ENCODE peak calls at places on chromosomes 1 and 21, in six cellular contexts. G is mesothelial cell of epicardium; L is Calu3; Y is activated CD8-positive, alpha-beta T cell treated with anti-CD3 and anti-CD28 coated beads for 36 hours; R is testis; H is heart right ventricle. M is an unnamed sample.

GRCh38 chr1:209412566-209412965 is 170.9 kb upstream of the CAMK1G start:
- DNase-seq in H (no peak), Y (no peak), L (no peak), R (no peak), G (no peak), M (no peak)

GRCh38 chr1:109477821-109478220 is 5.9 kb upstream of the ATXN7L2 start:
- DNase-seq in R (peak), Y (no peak), G (no peak), L (no peak), H (no peak), M (no peak)

GRCh38 chr1:184632415-184633175 is 122.1 kb downstream of the EDEM3 start:
- DNase-seq in R (no peak), Y (no peak), H (no peak), G (no peak), L (no peak), M (no peak)

GRCh38 chr1:196180847-196181593 is 427.2 kb downstream of the KCNT2 start:
- DNase-seq in L (peak), R (no peak), Y (no peak), H (no peak), G (no peak), M (no peak)

GRCh38 chr1:220579317-220579716 is 51.4 kb downstream of the MARK1 start:
- DNase-seq in R (no peak), G (no peak), Y (no peak), L (no peak), H (no peak), M (no peak)

GRCh38 chr21:34612557-34612956 is 2.4 kb downstream of the RCAN1 start:
- DNase-seq in Y (no peak), G (no peak), H (no peak), L (no peak), R (no peak), M (no peak)

GRCh38 chr1:177958092-177958491 is 11.8 kb downstream of the SEC16B start:
- DNase-seq in G (no peak), L (no peak), R (no peak), H (no peak), Y (no peak), M (no peak)

GRCh38 chr1:12407050-12407961 is 177.5 kb downstream of the VPS13D start:
- DNase-seq in L (peak), R (peak), H (peak), Y (peak), G (no peak), M (no peak)

GRCh38 chr1:169368406-169368769 is 393 bp downstream of the BLZF1 start:
- DNase-seq in H (no peak), R (no peak), L (no peak), G (no peak), Y (peak), M (no peak)

GRCh38 chr1:2956571-2956970 is 64.7 kb upstream of the ACTRT2 start:
- DNase-seq in Y (no peak), H (no peak), L (no peak), R (no peak), G (no peak), M (no peak)

GRCh38 chr1:173473599-173474011 is 3.5 kb upstream of the PRDX6 start:
- DNase-seq in Y (no peak), G (no peak), R (no peak), H (no peak), L (no peak), M (no peak)

GRCh38 chr1:16145030-16145987 is 10.6 kb downstream of the EPHA2 start:
- DNase-seq in Y (no peak), R (peak), L (peak), H (peak), G (no peak), M (peak)

GRCh38 chr1:204232530-204232929 is 18.7 kb upstream of the GOLT1A start:
- DNase-seq in Y (no peak), H (no peak), R (no peak), L (no peak), G (no peak), M (no peak)

GRCh38 chr1:37347104-37347503 is 127.3 kb upstream of the ZC3H12A start:
- DNase-seq in G (no peak), Y (no peak), L (no peak), H (no peak), R (no peak), M (no peak)
- TF ChIP-seq CTCF in G (no peak), Y (no peak), L (no peak), H (no peak), R (no peak), M (no peak)

GRCh38 chr1:74755475-74755874 is 22.5 kb downstream of the TYW3 start:
- DNase-seq in L (no peak), Y (no peak), G (no peak), H (no peak), R (no peak), M (no peak)
- TF ChIP-seq CTCF in L (no peak), Y (no peak), G (no peak), H (no peak), R (no peak), M (no peak)

DNA sequence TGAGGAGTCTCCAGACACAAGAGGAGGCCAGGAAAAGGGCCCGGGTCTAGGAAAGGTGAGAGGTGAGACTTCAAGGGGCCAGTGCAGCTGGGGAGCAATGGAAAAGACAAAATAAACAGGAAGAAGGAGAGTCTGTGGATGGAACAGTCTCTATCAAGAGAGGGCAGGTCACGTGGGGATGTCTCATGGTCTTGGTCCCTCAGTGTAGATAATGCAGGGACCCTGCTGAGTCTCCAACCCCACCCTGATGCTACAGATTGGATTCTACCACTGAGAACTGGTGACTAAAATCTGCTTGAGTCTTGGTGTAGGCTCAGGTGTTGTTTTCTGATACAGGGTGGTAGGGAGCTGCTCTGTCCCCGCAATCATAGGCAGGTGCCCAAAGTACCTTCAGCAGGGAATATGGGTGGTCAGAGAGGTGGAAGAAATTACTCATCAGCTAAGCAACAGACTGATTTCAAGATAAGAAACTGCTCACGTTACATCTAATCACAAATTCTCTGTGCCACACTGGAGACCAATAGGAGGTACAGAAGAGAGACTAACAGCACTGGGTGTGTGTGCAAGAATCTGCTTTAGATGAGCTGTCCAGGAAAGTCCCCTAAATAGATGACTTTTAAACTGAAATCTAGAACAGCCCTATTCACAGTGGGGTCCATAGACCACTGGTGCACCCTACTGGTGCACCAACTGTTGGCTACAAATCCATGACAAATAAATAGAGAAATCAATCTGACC is 101.5 kb upstream of the TLR5 start:
- DNase-seq in L (peak), H (no peak), G (no peak), R (no peak), Y (peak), M (no peak)
- TF ChIP-seq CTCF in L (no peak), H (peak), G (no peak), R (no peak), Y (peak), M (no peak)

GRCh38 chr1:33001282-33001681 is 35.4 kb downstream of the AK2 start:
- DNase-seq in R (no peak), Y (peak), L (no peak), H (no peak), G (no peak), M (no peak)
- TF ChIP-seq CTCF in R (no peak), Y (peak), L (no peak), H (no peak), G (no peak), M (no peak)

DNA sequence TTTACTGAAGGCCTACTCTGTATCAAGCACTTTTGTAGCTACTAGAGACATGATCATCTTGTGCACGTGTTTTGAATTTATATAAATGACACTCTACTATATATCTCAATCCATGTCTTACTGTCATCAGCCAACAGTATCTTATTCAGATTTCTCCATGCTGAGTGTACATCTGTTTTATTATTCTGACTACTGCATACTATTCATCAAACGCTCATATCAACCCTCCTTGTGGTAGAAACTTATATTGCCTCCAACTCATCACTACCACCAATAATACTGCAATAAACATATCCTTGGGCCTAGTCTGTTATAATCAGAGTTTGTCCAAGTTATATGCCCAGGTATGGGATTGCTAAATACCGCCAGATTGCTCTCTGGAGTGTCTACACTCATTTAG is 81.6 kb upstream of the IRF2BP2 start:
- DNase-seq in L (no peak), Y (no peak), R (no peak), G (no peak), H (no peak), M (no peak)
- TF ChIP-seq CTCF in L (no peak), Y (peak), R (no peak), G (no peak), H (peak), M (peak)

GRCh38 chr1:156747737-156748669 is 3.5 kb downstream of the HDGF start:
- DNase-seq in H (no peak), Y (no peak), G (no peak), R (no peak), L (no peak), M (no peak)

GRCh38 chr1:156748670-156749428 is 2.6 kb downstream of the HDGF start:
- DNase-seq in Y (no peak), L (peak), H (peak), G (no peak), R (peak), M (no peak)

GRCh38 chr1:156744786-156745419 is 4.0 kb upstream of the MRPL24 start:
- DNase-seq in H (no peak), G (no peak), R (no peak), Y (no peak), L (no peak), M (no peak)

GRCh38 chr1:156746381-156746715 is 5.1 kb downstream of the HDGF start:
- DNase-seq in Y (no peak), H (no peak), L (no peak), R (no peak), G (no peak), M (no peak)

GRCh38 chr1:156746716-156747631 is 4.5 kb downstream of the HDGF start:
- DNase-seq in G (peak), R (peak), Y (peak), H (peak), L (peak), M (peak)
- TF ChIP-seq CTCF in G (no peak), R (no peak), Y (no peak), H (no peak), L (no peak), M (no peak)

DNA sequence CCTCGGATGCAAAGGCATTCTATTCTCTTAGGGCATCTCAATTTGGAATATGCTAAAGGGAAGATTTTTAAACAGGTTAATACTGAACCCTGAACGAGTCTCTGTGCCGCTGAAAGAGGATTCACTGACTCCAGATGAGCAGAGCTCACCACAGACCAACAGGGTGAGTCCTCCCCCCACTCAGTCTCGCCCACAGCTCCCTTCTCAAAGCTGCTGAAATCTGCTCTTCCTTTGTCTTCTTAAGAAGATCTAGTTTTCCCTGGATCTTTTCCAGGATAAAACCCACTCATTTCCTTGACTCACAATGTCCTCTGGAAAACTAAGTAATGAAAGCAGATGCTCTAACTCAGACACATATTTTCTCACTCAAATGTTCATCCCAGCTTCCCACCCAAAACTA is 447.0 kb upstream of the PKN2 start:
- DNase-seq in H (no peak), G (no peak), R (no peak), Y (no peak), L (no peak), M (no peak)
- TF ChIP-seq CTCF in H (no peak), G (no peak), R (no peak), Y (no peak), L (no peak), M (no peak)